ENCODE peak calls at places on chromosomes 11 and 22, in four cellular contexts. H, S, K and V are unnamed samples.

GRCh38 chr11:121965330-121965729 is 150.7 kb downstream of the BLID start:
- DNase-seq in K (no peak), H (no peak), S (no peak), V (no peak)

GRCh38 chr11:46658259-46658658 is 40.9 kb downstream of the ATG13 start:
- DNase-seq in S (no peak), K (no peak), H (peak; percentile 81), V (no peak)

GRCh38 chr22:36334838-36335603 is 52.7 kb downstream of the MYH9 start:
- DNase-seq in H (peak; percentile 76), S (no peak), K (no peak), V (no peak)

GRCh38 chr11:105432241-105432995 is 177.5 kb upstream of the GRIA4 start:
- DNase-seq in S (no peak), K (no peak), H (no peak), V (no peak)

GRCh38 chr11:6061475-6061874 is 30.9 kb upstream of the OR56A1 start:
- DNase-seq in S (no peak), H (no peak), K (no peak), V (no peak)

GRCh38 chr11:31910950-31911576 is 99.9 kb upstream of the PAX6 start:
- DNase-seq in S (no peak), K (no peak), H (no peak), V (no peak)

GRCh38 chr11:45847908-45848316 is 637 bp downstream of the CRY2 start:
- DNase-seq in S (peak; percentile 73), K (peak; percentile 15), H (peak; percentile 86), V (peak; percentile 56)

GRCh38 chr22:46084943-46085830 is 65.1 kb upstream of the PPARA start:
- DNase-seq in S (peak; percentile 78), H (peak; percentile 90), K (no peak), V (no peak)

GRCh38 chr11:125460275-125460674 is 35.8 kb downstream of the FEZ1 start:
- DNase-seq in S (no peak), H (no peak), K (no peak), V (no peak)

GRCh38 chr11:129021295-129021694 is 78.6 kb upstream of the TP53AIP1 start:
- DNase-seq in S (no peak), K (no peak), H (no peak), V (no peak)

GRCh38 chr11:129023968-129024676 is 81.5 kb upstream of the TP53AIP1 start:
- DNase-seq in H (no peak), S (peak; percentile 82), K (no peak), V (no peak)

GRCh38 chr11:129013737-129014475 is 71.2 kb upstream of the TP53AIP1 start:
- DNase-seq in S (no peak), K (no peak), H (no peak), V (no peak)

GRCh38 chr11:129018991-129019390 is 76.3 kb upstream of the TP53AIP1 start:
- DNase-seq in H (no peak), K (no peak), S (no peak), V (no peak)
- H3K4me3 ChIP-seq in H (no peak overlapping the region), K (no peak overlapping the region), S (no peak overlapping the region), V (no peak overlapping the region)

GRCh38 chr11:16895306-16895705 is 118.9 kb downstream of the PLEKHA7 start:
- DNase-seq in H (no peak), S (no peak), K (no peak), V (no peak)
- TF ChIP-seq CTCF in H (no peak), S (no peak), K (no peak), V (no peak)

GRCh38 chr11:2897048-2897447 is 11.5 kb upstream of the CDKN1C start:
- DNase-seq in K (no peak), H (no peak), S (no peak), V (no peak)

GRCh38 chr11:2901196-2901796 is 15.7 kb upstream of the CDKN1C start:
- DNase-seq in K (no peak), S (no peak), H (no peak), V (no peak)

GRCh38 chr11:2899080-2899783 is 13.7 kb upstream of the CDKN1C start:
- DNase-seq in S (peak; percentile 55), K (no peak), H (no peak), V (no peak)

GRCh38 chr11:2896047-2896446 is 10.5 kb upstream of the CDKN1C start:
- DNase-seq in H (no peak), K (no peak), S (no peak), V (no peak)

DNA sequence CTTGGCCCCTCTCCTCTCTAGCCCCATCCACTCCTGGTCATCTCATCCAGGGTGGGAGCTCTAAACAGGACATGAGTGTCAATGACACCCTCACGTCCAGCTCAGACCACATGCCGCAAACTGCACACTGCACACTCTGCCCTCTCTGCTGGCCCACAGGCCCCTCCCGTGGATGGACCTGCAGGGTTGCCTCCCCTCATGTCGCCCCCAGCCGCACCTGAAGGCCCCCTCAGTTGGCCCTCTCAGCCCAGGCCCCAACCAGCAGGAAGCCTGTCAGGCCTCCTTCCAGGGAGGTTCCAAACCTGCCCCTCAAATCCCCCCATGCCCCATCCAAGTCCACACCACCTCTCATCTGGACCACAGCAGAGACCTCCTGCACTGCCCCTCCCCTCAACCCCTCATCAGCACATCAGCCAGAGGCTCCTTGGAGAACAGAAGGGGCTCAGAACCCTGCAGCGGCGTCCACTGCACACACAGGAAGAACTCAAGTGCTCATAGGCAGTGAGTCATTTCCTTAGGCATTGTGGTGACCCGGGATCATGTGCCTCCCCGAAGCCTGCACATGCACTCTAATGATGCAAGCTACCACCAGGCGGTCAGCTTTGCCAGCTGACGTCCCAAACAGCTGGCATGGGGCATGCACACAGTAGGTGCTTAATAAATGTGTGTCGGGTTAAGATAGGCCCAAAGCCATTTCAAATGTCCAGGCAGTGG is 12.9 kb upstream of the CDKN1C start:
- DNase-seq in H (peak; percentile 87), K (peak; percentile 54), S (peak; percentile 94), V (no peak)
- H3K4me3 ChIP-seq in H (no peak overlapping the region), K (peak overlapping the region; percentile 31), S (no peak overlapping the region), V (no peak overlapping the region)

GRCh38 chr11:101974255-101974654 is 57.9 kb upstream of the ANGPTL5 start:
- DNase-seq in H (no peak), K (no peak), S (no peak), V (no peak)
- TF ChIP-seq CTCF in H (no peak), K (no peak), S (no peak), V (no peak)

DNA sequence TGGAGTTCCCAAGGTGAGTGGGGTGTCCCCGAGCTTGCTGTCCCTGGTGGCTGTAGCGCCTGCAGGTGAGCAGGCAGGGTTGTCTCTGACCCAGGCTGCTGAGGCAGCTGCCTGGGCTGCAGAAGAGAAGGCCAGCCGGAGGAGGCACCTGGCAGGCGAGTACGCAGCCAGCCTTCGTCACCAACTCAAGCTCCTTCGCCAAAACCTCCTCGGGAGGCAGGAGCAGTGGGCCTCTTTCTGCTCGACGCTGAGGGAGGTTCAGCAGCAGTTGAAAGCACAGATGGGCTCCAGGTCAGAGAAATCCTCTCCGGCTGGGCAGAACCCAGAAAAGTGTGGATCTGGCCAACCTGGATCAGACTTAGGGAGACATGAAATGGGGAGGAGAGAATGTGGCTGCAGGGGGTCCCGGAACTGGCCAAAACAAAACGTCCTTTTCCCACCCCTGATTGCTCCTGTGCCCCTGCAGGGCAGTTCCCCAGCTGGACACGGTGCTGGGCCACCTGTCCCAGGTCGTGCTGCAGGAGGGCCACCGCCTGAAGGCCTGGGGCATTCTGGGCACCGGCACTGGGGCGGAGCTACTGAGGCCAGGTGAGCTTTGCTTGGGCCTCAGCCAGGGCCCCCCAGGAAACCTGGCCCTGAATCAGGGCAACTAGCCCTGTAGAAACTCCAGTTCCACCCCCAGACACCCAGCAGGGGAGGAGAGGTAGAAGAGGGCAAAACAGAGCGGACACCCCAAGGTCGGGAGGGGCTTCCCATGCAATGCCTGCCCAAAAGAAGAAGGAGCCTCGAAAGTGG is 56.7 kb downstream of the BTG4 start:
- DNase-seq in K (no peak), S (no peak), H (no peak), V (no peak)
- H3K4me3 ChIP-seq in K (no peak overlapping the region), S (no peak overlapping the region), H (no peak overlapping the region), V (no peak overlapping the region)

GRCh38 chr22:44151661-44152060 is 29.1 kb upstream of the PARVG start:
- DNase-seq in K (no peak), H (no peak), S (no peak), V (no peak)

GRCh38 chr22:44155115-44155514 is 25.6 kb upstream of the PARVG start:
- DNase-seq in K (no peak), H (no peak), S (no peak), V (no peak)

GRCh38 chr22:44157916-44158618 is 22.7 kb upstream of the PARVG start:
- DNase-seq in S (no peak), K (no peak), H (no peak), V (no peak)

GRCh38 chr22:44153705-44154104 is 27.0 kb upstream of the PARVG start:
- DNase-seq in S (no peak), K (no peak), H (no peak), V (no peak)

GRCh38 chr22:44154431-44154942 is 26.2 kb upstream of the PARVG start:
- DNase-seq in K (no peak), H (no peak), S (no peak), V (no peak)
- TF ChIP-seq CTCF in K (no peak), H (no peak), S (no peak), V (no peak)

DNA sequence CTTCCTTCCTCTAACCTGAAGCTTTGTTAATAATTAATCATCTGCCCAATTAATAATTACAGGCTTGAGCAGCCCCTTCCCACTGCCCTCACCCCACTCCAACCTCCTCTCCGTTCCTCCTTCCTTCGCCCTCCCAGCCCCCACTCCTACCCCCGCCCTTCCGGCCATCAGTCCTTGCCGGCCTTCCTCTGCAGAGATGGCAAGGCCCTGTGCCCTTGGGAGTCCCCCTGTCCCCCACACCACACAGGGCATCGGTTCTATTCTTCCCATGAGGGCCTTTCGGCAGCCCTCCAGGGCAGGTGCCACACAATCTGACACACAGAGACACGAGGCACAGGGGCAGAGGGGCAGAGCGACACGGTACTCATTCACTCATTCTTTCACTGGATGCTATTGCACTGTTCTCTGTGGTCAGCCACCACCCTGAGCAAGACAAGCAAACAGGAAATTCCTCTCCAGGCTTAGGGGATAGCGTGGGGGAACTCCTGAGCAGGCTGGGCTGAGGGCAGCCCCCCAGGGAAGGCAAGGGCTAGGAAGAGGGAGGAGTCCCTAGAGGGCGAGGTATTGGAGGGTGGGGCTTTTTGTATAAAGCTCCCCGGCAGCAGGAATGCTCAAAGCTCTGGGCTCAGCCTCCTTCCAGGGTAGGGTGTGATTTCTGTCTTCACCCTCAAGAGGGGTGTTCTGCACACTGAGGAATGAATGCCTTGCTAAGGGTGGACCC is 14.8 kb downstream of the MGAT3 start:
- DNase-seq in K (no peak), S (peak; percentile 47), H (no peak), V (peak; percentile 63)
- H3K4me3 ChIP-seq in K (no peak overlapping the region), S (no peak overlapping the region), H (no peak overlapping the region), V (peak overlapping the region; percentile 16)

GRCh38 chr11:12053606-12054361 is 45.4 kb upstream of the DKK3 start:
- DNase-seq in S (no peak), K (no peak), H (peak; percentile 49), V (no peak)

GRCh38 chr11:12050911-12051667 is 42.7 kb upstream of the DKK3 start:
- DNase-seq in K (no peak), H (no peak), S (no peak), V (no peak)

GRCh38 chr11:12048936-12049790 is 40.7 kb upstream of the DKK3 start:
- DNase-seq in K (no peak), H (no peak), S (no peak), V (no peak)

GRCh38 chr11:12052676-12053605 is 44.5 kb upstream of the DKK3 start:
- DNase-seq in H (peak; percentile 46), S (no peak), K (no peak), V (no peak)

DNA sequence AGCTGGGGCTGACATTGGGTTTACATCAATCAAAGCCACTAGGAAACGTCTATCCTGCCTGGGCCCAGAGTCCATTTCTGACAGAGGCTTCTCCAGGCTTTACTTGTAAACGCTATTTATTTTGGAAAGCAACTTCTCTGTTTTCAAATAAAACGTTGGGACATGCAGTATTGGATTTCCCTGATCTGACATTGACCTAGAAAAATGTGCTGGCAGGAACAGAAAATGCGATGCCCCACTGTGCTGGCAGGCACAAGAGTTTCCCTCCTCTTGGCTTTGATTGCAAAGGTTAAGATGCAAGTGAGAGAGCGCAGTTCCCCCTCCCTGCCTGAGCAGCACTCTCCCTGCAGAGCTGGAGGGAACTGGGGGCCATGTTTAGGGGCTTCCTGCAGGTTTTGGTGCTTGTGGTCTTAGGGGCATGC is 42.1 kb upstream of the DKK3 start:
- DNase-seq in K (no peak), S (no peak), H (peak; percentile 53), V (no peak)
- TF ChIP-seq CTCF in K (no peak), S (no peak), H (no peak), V (no peak)